ENCODE peak calls at places on chromosomes 6 and 20, in four cellular contexts. D, A, M and O are unnamed samples.

GRCh38 chr6:35128496-35128895 is 12.6 kb downstream of the TCP11 start:
- DNase-seq in D (no peak), A (no peak), M (no peak), O (no peak)

GRCh38 chr20:49482621-49483017 is at the start of gene KCNB1:
- DNase-seq in D (no peak), A (peak), M (peak), O (no peak)

GRCh38 chr6:159645659-159646058 is 47.4 kb downstream of the SOD2 start:
- DNase-seq in D (no peak), A (peak), M (no peak), O (no peak)

GRCh38 chr20:4787069-4787468 is 65.4 kb downstream of the PRND start:
- DNase-seq in D (no peak), A (peak), M (no peak), O (no peak)

GRCh38 chr6:38352636-38353035 is 287.1 kb downstream of the BTBD9 start:
- DNase-seq in D (no peak), A (peak), M (no peak), O (no peak)

GRCh38 chr6:47419621-47420020 is 58.0 kb upstream of the CD2AP start:
- DNase-seq in D (no peak), A (no peak), M (no peak), O (no peak)

GRCh38 chr20:21322083-21322710 is 19.1 kb downstream of the XRN2 start:
- DNase-seq in D (no peak), A (no peak), M (no peak), O (no peak)

GRCh38 chr6:56724455-56724854 is 81.8 kb upstream of the DST start:
- DNase-seq in D (no peak), A (peak), M (no peak), O (no peak)

GRCh38 chr6:3315068-3315467 is 56.3 kb downstream of the PSMG4 start:
- DNase-seq in D (no peak), A (no peak), M (no peak), O (no peak)

GRCh38 chr20:18879262-18879661 is 65.7 kb downstream of the SCP2D1 start:
- DNase-seq in D (no peak), A (no peak), M (no peak), O (peak)